ENCODE peak calls at places on chromosomes 1 and 21, in four cellular contexts. P, H, A and G are unnamed samples.

GRCh38 chr21:46650476-46651098 is 15.1 kb downstream of the PRMT2 start:
- DNase-seq in P (no peak), A (no peak), H (no peak), G (no peak)

GRCh38 chr1:44531785-44532566 is 126.9 kb downstream of the RNF220 start:
- DNase-seq in P (no peak), A (no peak), H (no peak), G (no peak)

GRCh38 chr1:31072304-31072746 is 6.8 kb upstream of the PUM1 start:
- DNase-seq in H (no peak), P (peak; percentile 26), A (no peak), G (no peak)

GRCh38 chr1:3315991-3316943 is 138.2 kb upstream of the ARHGEF16 start:
- DNase-seq in A (no peak), P (no peak), H (no peak), G (no peak)

GRCh38 chr1:201423655-201424610 is 2.4 kb upstream of the TNNI1 start:
- DNase-seq in H (no peak), P (peak; percentile 41), A (no peak), G (peak; percentile 28)

GRCh38 chr1:86154581-86155060 is 2.0 kb downstream of the COL24A1 start:
- DNase-seq in A (peak; percentile 72), H (no peak), P (no peak), G (no peak)

GRCh38 chr1:42915456-42915855 is 43.2 kb downstream of the SLC2A1 start:
- DNase-seq in P (no peak), A (no peak), H (no peak), G (no peak)

GRCh38 chr1:36988311-36988710 is 46.0 kb downstream of the GRIK3 start:
- DNase-seq in A (no peak), P (no peak), H (no peak), G (peak; percentile 57)

GRCh38 chr1:10474613-10475507 is at the start of gene PEX14:
- DNase-seq in A (peak; percentile 93), P (peak; percentile 94), H (peak; percentile 42), G (peak; percentile 92)

GRCh38 chr1:234756066-234756783 is 146.2 kb upstream of the IRF2BP2 start:
- DNase-seq in A (no peak), P (no peak), H (no peak), G (no peak)

GRCh38 chr1:245996806-245997205 is 510.3 kb downstream of the SMYD3 start:
- DNase-seq in P (no peak), A (no peak), H (no peak), G (no peak)

GRCh38 chr1:65055754-65056153 is 89.4 kb upstream of the JAK1 start:
- DNase-seq in P (no peak), A (no peak), H (no peak), G (no peak)

GRCh38 chr21:41477641-41478318 is 30.2 kb downstream of the TMPRSS2 start:
- DNase-seq in A (no peak), H (no peak), P (no peak), G (peak; percentile 16)

GRCh38 chr1:193339396-193339795 is 153.0 kb upstream of the B3GALT2 start:
- DNase-seq in P (no peak), A (no peak), H (no peak), G (no peak)

GRCh38 chr1:112444269-112444668 is 48.3 kb downstream of the CTTNBP2NL start:
- DNase-seq in A (no peak), P (no peak), H (no peak), G (no peak)

GRCh38 chr1:47558601-47559593 is 121.1 kb downstream of the FOXD2 start:
- DNase-seq in A (no peak), H (no peak), P (no peak), G (no peak)

GRCh38 chr1:36321119-36321951 is 2.1 kb downstream of the EVA1B start:
- DNase-seq in H (peak; percentile 80), P (peak; percentile 92), A (peak; percentile 93), G (no peak)

GRCh38 chr1:155794605-155795265 is 62.3 kb downstream of the GON4L start:
- DNase-seq in H (peak; percentile 34), P (no peak), A (no peak), G (no peak)

GRCh38 chr1:174021611-174022079 is 512 bp downstream of the RC3H1 start:
- DNase-seq in P (peak; percentile 82), A (no peak), H (no peak), G (no peak)

GRCh38 chr1:32928285-32928684 is 27.1 kb upstream of the TMEM54 start:
- DNase-seq in A (no peak), H (no peak), P (no peak), G (no peak)

GRCh38 chr1:32927441-32927840 is 26.3 kb upstream of the TMEM54 start:
- DNase-seq in A (no peak), H (no peak), P (no peak), G (no peak)

GRCh38 chr1:32926562-32926961 is 25.4 kb upstream of the TMEM54 start:
- DNase-seq in P (no peak), A (no peak), H (no peak), G (no peak)

GRCh38 chr1:32924881-32925344 is 23.7 kb upstream of the TMEM54 start:
- DNase-seq in P (no peak), H (no peak), A (no peak), G (no peak)

DNA sequence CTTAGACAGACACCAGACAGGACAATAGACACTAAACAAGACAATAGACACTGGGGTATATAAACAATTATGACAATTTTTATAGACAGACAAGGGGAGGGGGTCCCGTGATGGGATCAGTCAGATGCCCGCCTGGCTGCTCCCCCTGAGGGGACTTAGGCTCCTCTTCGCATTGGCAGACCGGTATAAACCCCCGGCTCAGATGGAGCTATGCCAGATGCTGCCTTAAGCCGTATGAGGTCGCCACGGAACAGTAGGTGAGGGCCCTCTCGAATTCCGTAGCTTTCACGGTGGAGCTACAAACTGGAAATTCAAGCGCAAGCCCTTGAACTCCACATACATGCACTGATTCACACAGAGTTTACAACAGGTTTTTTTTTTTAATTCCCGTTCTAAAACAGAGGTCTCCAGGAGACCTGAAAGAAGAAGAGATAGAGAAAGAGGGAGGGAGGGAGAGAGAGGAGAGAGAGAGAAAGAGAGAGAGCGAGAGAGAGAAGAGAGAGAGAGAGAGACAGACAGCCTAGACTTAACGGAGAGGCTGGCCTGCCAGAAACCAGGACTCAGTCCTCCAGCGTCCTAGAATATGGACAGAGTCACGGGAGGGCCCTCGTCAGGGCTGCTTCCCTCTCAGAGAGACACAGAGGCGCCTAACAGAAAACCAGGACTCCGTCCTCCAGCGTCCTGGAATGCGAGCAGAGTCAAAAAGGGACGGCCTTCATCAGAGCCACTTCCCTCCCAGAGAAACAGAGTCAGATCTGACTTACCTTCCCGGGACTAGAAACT is 24.4 kb upstream of the TMEM54 start:
- DNase-seq in P (no peak), A (no peak), H (no peak), G (no peak)
- H3K4me3 ChIP-seq in P (no peak overlapping the region), A (no peak overlapping the region), H (no peak overlapping the region), G (no peak overlapping the region)

GRCh38 chr1:114435088-114435715 is 75.8 kb downstream of the TRIM33 start:
- DNase-seq in P (no peak), A (no peak), H (no peak), G (no peak)
- H3K27ac ChIP-seq in P (no peak overlapping the region), A (no peak overlapping the region), H (no peak overlapping the region), G (no peak overlapping the region)

GRCh38 chr1:110604586-110605148 is 1.5 kb downstream of the KCNA2 start:
- DNase-seq in A (peak; percentile 56), P (no peak), H (no peak), G (no peak)
- H3K4me3 ChIP-seq in A (no peak overlapping the region), P (no peak overlapping the region), H (no peak overlapping the region), G (peak overlapping the region; percentile 79)

DNA sequence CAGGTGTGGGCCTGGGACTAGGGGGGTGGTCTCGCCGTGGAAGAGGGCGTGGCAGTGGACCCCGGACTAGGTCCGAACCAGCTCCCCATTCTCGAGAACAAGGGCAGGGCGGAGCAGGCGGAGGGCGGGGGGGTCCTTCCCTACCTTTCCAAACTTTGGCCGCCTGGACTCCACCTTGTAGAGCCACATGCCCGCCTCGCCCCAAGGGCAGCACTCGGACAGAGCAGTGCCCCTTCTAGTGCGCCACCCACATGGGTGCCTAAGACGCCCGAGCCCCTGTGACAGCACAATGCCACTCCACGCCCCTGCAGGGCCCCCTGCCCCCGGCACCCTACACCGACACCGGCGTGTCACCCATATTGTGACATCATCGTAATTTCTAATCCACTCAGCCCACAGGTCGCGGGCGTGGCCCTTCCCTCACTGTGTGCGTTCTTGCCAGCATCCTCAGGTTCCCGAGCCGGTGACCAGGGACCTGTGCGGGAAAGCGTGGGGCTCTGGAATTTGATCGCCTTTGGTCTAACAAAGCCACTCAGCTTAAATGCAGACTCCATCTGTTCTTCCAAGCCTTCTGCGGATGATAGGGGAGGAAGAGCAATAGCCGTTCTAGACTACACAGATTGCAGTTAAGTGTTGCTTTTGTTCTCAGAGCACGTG is 553 bp upstream of the STMN1 start:
- DNase-seq in P (peak; percentile 79), H (no peak), A (no peak), G (no peak)
- H3K27ac ChIP-seq in P (peak overlapping the region; percentile 25), H (no peak overlapping the region), A (peak overlapping the region; percentile 49), G (peak overlapping the region; percentile 93)

GRCh38 chr1:166164646-166164994 is 2.2 kb downstream of the FAM78B start:
- DNase-seq in H (no peak), A (no peak), P (no peak), G (no peak)
- H3K4me3 ChIP-seq in H (no peak overlapping the region), A (peak overlapping the region; percentile 85), P (no peak overlapping the region), G (peak overlapping the region; percentile 57)

GRCh38 chr1:229888561-229889001 is 178.5 kb upstream of the GALNT2 start:
- DNase-seq in A (no peak), P (no peak), H (no peak), G (no peak)
- H3K27ac ChIP-seq in A (no peak overlapping the region), P (no peak overlapping the region), H (no peak overlapping the region), G (no peak overlapping the region)

DNA sequence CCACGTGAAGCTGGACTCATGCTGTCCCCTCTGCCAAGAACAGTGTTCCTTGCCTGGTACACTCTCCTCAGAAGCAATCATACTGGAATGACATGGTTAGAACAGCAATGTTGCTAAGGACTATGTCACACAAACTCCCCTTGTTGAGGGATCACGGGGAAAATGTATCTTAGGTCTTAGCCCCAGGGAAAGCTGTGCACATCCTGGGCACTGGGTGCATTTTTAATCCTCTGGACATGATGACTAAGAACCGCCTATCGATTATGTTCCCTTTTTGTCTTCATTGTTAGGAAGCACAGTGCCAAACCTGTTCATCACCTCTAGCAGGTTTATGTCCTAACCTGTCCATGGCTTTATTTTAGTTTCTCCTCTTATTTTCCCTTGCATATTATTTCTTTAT is 115.1 kb downstream of the HIVEP3 start:
- DNase-seq in P (no peak), H (no peak), A (no peak), G (no peak)
- H3K4me3 ChIP-seq in P (no peak overlapping the region), H (no peak overlapping the region), A (no peak overlapping the region), G (no peak overlapping the region)

DNA sequence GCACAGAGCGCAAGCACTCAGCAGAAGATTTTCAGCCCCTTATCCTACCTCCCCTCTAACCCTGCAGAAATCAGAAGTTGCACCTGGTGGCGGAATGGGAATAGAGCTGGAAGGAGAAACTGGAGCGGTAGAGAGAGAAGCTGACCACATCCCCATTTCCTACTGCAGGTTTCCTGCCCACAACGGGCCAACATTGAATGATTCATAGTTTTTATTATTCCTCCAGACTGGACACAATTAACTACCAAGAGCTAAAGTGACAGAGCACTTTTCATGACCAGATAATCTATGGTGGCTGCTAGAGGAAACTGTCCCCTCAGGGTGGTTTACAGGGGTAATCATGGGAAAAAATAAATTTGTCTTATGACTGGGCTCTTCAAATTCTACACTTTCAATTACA is 21.3 kb upstream of the LRRC8D start:
- DNase-seq in P (no peak), A (no peak), H (no peak), G (no peak)
- H3K27ac ChIP-seq in P (no peak overlapping the region), A (no peak overlapping the region), H (no peak overlapping the region), G (no peak overlapping the region)